ENCODE peak calls at places on chromosomes 11 and 22, in four cellular contexts. I, N, X and Z are unnamed samples.

GRCh38 chr11:120004723-120005122 is 133.2 kb downstream of the TRIM29 start:
- ATAC-seq in I (peak), N (no peak), X (no peak), Z (no peak)

GRCh38 chr22:36355362-36355761 is 32.4 kb downstream of the MYH9 start:
- ATAC-seq in I (no peak), N (no peak), X (no peak), Z (peak)

GRCh38 chr11:115579181-115579825 is 75.1 kb upstream of the CADM1 start:
- ATAC-seq in I (no peak), N (no peak), X (peak), Z (no peak)

GRCh38 chr11:120121914-120122473 is 15.9 kb downstream of the TRIM29 start:
- ATAC-seq in I (peak), N (peak), X (peak), Z (no peak)

GRCh38 chr11:35304393-35304790 is 115.0 kb downstream of the SLC1A2 start:
- ATAC-seq in I (peak), N (peak), X (no peak), Z (no peak)

GRCh38 chr11:27972432-27973170 is 135.4 kb downstream of the KIF18A start:
- ATAC-seq in I (no peak), N (peak), X (peak), Z (no peak)

GRCh38 chr11:72773291-72773690 is 20.6 kb downstream of the STARD10 start:
- ATAC-seq in I (peak), N (no peak), X (peak), Z (peak)

GRCh38 chr11:87030458-87031054 is 7.2 kb upstream of the TMEM135 start:
- ATAC-seq in I (no peak), N (no peak), X (no peak), Z (no peak)

GRCh38 chr11:111393096-111393495 is 14.0 kb upstream of the POU2AF1 start:
- ATAC-seq in I (no peak), N (no peak), X (no peak), Z (no peak)

GRCh38 chr11:59295435-59295834 is 63.3 kb upstream of the OR5AN1 start:
- ATAC-seq in I (peak), N (no peak), X (no peak), Z (no peak)

GRCh38 chr22:33519974-33520903 is 400.0 kb downstream of the LARGE1 start:
- ATAC-seq in I (no peak), N (no peak), X (no peak), Z (no peak)

GRCh38 chr11:3042496-3043314 is 14.5 kb downstream of the CARS1 start:
- ATAC-seq in I (peak), N (peak), X (no peak), Z (peak)

GRCh38 chr11:14094481-14095037 is 132.0 kb downstream of the SPON1 start:
- ATAC-seq in I (no peak), N (no peak), X (no peak), Z (no peak)

GRCh38 chr11:27864046-27865025 is 164.1 kb upstream of the BDNF start:
- ATAC-seq in I (peak), N (no peak), X (no peak), Z (no peak)

GRCh38 chr22:24751518-24751917 is 23.0 kb downstream of the PIWIL3 start:
- ATAC-seq in I (no peak), N (no peak), X (no peak), Z (no peak)

GRCh38 chr11:43691806-43692205 is 11.3 kb downstream of the HSD17B12 start:
- ATAC-seq in I (no peak), N (no peak), X (no peak), Z (no peak)

GRCh38 chr11:36361901-36362391 is 65.9 kb downstream of the PRR5L start:
- ATAC-seq in I (no peak), N (peak), X (peak), Z (no peak)

GRCh38 chr22:29319072-29319471 is 3.6 kb upstream of the RASL10A start:
- ATAC-seq in I (no peak), N (no peak), X (no peak), Z (no peak)

GRCh38 chr11:88552377-88553029 is 215.0 kb upstream of the CTSC start:
- ATAC-seq in I (peak), N (peak), X (no peak), Z (no peak)

GRCh38 chr11:106697058-106697457 is 321.2 kb downstream of the GUCY1A2 start:
- ATAC-seq in I (no peak), N (no peak), X (peak), Z (no peak)

GRCh38 chr22:32649515-32650200 is 151.8 kb upstream of the TIMP3 start:
- ATAC-seq in I (no peak), N (peak), X (no peak), Z (peak)

GRCh38 chr11:57310630-57311086 is 14.1 kb downstream of the TNKS1BP1 start:
- ATAC-seq in I (peak), N (peak), X (no peak), Z (peak)

GRCh38 chr22:19201858-19202798 is 23.6 kb upstream of the SLC25A1 start:
- ATAC-seq in I (no peak), N (peak), X (no peak), Z (no peak)

GRCh38 chr11:105344938-105345337 is 205.4 kb upstream of the CARD18 start:
- ATAC-seq in I (no peak), N (no peak), X (no peak), Z (no peak)

GRCh38 chr11:95119361-95120060 is 29.9 kb downstream of the ENDOD1 start:
- ATAC-seq in I (peak), N (no peak), X (peak), Z (no peak)

GRCh38 chr22:46604306-46604690 is 15.9 kb upstream of the GRAMD4 start:
- ATAC-seq in I (peak), N (peak), X (no peak), Z (peak)

GRCh38 chr11:120235024-120235628 is 4.8 kb upstream of the POU2F3 start:
- ATAC-seq in I (peak), N (peak), X (peak), Z (no peak)

GRCh38 chr11:65584723-65585171 is 8.9 kb downstream of the EHBP1L1 start:
- ATAC-seq in I (peak), N (no peak), X (no peak), Z (no peak)

GRCh38 chr22:33770723-33771122 is 149.6 kb downstream of the LARGE1 start:
- ATAC-seq in I (no peak), N (no peak), X (no peak), Z (no peak)

GRCh38 chr22:43126506-43127165 is 16.1 kb downstream of the BIK start:
- ATAC-seq in I (peak), N (peak), X (peak), Z (peak)

GRCh38 chr11:44316388-44317240 is 6.7 kb upstream of the ALX4 start:
- ATAC-seq in I (peak), N (peak), X (peak), Z (no peak)

DNA sequence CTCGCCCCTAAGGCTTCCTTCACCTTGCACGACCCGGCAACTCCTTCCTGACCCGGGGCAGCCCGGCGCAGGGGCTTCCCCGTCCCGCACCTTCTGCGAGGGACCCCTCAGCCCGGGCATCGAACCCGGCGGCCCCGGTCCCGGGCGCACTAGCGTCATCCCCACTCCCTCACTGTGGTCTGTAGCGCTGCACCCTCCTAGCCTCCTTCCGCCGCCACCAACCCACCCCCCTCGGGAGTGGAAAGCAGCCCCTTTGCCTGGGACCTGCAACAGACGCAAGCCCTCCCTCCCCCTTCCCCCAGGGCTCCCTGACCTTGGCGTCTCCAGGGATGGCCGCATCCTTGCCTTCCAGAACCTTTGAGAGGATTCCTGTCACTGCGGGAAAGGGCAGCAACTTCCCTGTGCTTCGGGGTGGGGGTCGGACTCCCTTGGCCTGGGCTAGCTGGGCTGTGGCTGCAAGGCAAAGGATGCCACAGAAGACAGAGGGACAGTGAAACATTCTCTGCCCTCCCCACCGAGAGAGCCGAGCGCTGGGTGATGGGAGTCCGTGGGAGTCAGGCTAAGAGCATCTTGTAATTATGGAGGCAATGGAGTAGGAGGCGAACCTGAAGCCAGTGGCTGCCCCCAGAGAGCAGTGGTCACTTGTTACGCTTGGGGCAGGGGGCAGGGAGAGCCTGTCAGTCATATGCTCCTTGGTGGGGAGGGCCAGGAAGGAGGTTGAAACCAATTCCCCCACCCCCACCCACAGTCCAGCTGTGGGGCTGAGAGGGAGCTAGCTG is 835 bp downstream of the TMEM132A start:
- ATAC-seq in I (peak), N (peak), X (peak), Z (no peak)
- TF ChIP-seq CTCF in I (no peak), N (no peak), X (no peak), Z (no peak)

DNA sequence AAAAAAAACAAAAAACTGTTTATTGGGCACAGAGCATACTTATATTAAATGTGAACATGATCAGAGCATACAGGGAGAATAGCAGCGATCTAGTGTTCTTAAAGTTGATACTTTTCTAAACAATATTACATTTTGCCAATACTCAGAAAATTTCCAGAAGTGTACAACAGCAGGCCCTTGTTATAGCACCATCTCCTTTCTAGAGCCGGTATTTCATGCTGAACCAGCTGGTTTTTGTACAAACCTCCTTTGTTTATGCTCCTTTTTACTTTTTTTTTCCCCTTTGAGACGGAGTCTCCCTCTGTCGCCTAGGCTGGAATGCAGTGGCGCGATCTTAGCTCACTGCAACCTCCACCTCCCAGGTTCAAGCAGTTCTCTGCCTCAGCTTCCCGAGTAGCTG is 90.7 kb downstream of the PPP6R3 start:
- ATAC-seq in I (no peak), N (no peak), X (no peak), Z (no peak)
- H3K4me3 ChIP-seq in I (no peak), N (no peak), X (no peak), Z (no peak)

GRCh38 chr11:64566042-64566914 is 24.7 kb upstream of the SLC22A12 start:
- ATAC-seq in I (peak), N (peak), X (peak), Z (peak)

GRCh38 chr11:64566915-64567882 is 23.8 kb upstream of the SLC22A12 start:
- ATAC-seq in I (peak), N (no peak), X (no peak), Z (peak)

GRCh38 chr11:64564419-64564818 is 26.6 kb upstream of the SLC22A12 start:
- ATAC-seq in I (no peak), N (no peak), X (no peak), Z (no peak)

GRCh38 chr11:64563966-64564365 is 27.1 kb upstream of the SLC22A12 start:
- ATAC-seq in I (no peak), N (no peak), X (no peak), Z (no peak)

GRCh38 chr11:64564947-64565889 is 25.8 kb upstream of the SLC22A12 start:
- ATAC-seq in I (no peak), N (no peak), X (no peak), Z (no peak)
- TF ChIP-seq CTCF in I (no peak), N (no peak), X (no peak), Z (no peak)

GRCh38 chr11:1772270-1773130 is 8.8 kb upstream of the CTSD start:
- ATAC-seq in I (peak), N (peak), X (peak), Z (peak)
- H3K4me3 ChIP-seq in I (no peak), N (no peak), X (no peak), Z (no peak)